ENCODE peak calls at places on chromosomes 5 and 9, in five cellular contexts. O is fibroblast of lung, A is testis, Y is mammary epithelial cell, P is breast epithelium. E is an unnamed sample.

GRCh38 chr5:163534476-163535172 is 29.2 kb downstream of the MAT2B start:
- DNase-seq in O (no peak), A (no peak), Y (no peak), P (no peak), E (peak; percentile 30)

GRCh38 chr5:140336388-140336787 is 10.0 kb downstream of the HBEGF start:
- DNase-seq in O (peak; percentile 82), A (peak; percentile 30), Y (no peak), P (no peak), E (no peak)

GRCh38 chr5:58944221-58944620 is 361.3 kb downstream of the RAB3C start:
- DNase-seq in O (peak; percentile 42), A (no peak), Y (no peak), P (no peak), E (no peak)

GRCh38 chr9:134867917-134868750 is 12.5 kb upstream of the FCN2 start:
- DNase-seq in O (no peak), A (peak; percentile 10), Y (no peak), P (no peak), E (peak; percentile 22)

GRCh38 chr9:78605029-78605930 is 308.4 kb downstream of the PSAT1 start:
- DNase-seq in O (peak; percentile 20), A (no peak), Y (no peak), P (no peak), E (no peak)

GRCh38 chr9:107158321-107158720 is 124.8 kb upstream of the RAD23B start:
- DNase-seq in O (peak; percentile 39), A (peak; percentile 48), Y (peak; percentile 16), P (no peak), E (peak; percentile 56)

GRCh38 chr5:61330341-61330878 is 1.6 kb upstream of the ZSWIM6 start:
- DNase-seq in O (peak; percentile 68), A (peak; percentile 69), Y (peak; percentile 67), P (no peak), E (peak; percentile 66)

GRCh38 chr5:159503236-159503635 is 172.9 kb upstream of the IL12B start:
- DNase-seq in O (no peak), A (no peak), Y (no peak), P (no peak), E (no peak)

GRCh38 chr5:74394924-74395880 is 245.3 kb downstream of the ENC1 start:
- DNase-seq in O (no peak), A (no peak), Y (peak; percentile 94), P (no peak), E (peak; percentile 55)

GRCh38 chr9:75104607-75105006 is 16.3 kb downstream of the OSTF1 start:
- DNase-seq in O (no peak), A (no peak), Y (no peak), P (no peak), E (no peak)

GRCh38 chr5:42949348-42950090 is 90.6 kb downstream of the ANXA2R start:
- DNase-seq in O (peak; percentile 90), A (no peak), Y (no peak), P (no peak), E (no peak)

GRCh38 chr9:31730398-31730797 is 654.0 kb upstream of the ACO1 start:
- DNase-seq in O (no peak), A (no peak), Y (no peak), P (no peak), E (no peak)

GRCh38 chr9:131306397-131306997 is 17.0 kb downstream of the PLPP7 start:
- DNase-seq in O (peak; percentile 15), A (no peak), Y (no peak), P (no peak), E (no peak)

GRCh38 chr5:82815871-82816270 is 261.3 kb downstream of the TMEM167A start:
- DNase-seq in O (peak; percentile 57), A (no peak), Y (no peak), P (no peak), E (no peak)

GRCh38 chr5:45038366-45038987 is 229.7 kb downstream of the MRPS30 start:
- DNase-seq in O (peak; percentile 25), A (no peak), Y (no peak), P (no peak), E (peak; percentile 11)

GRCh38 chr5:142717582-142718215 is 31.8 kb upstream of the FGF1 start:
- DNase-seq in O (peak; percentile 79), A (peak; percentile 56), Y (peak; percentile 58), P (no peak), E (peak; percentile 48)

GRCh38 chr5:84378961-84379360 is 5.7 kb downstream of the EDIL3 start:
- DNase-seq in O (peak; percentile 75), A (no peak), Y (no peak), P (no peak), E (no peak)

GRCh38 chr5:125914471-125914870 is 508.7 kb upstream of the GRAMD2B start:
- DNase-seq in O (peak; percentile 4), A (no peak), Y (no peak), P (no peak), E (no peak)

GRCh38 chr5:130333089-130333488 is 428.8 kb downstream of the CHSY3 start:
- DNase-seq in O (peak; percentile 26), A (no peak), Y (peak; percentile 79), P (no peak), E (no peak)

GRCh38 chr5:1526681-1527131 is 2.9 kb upstream of the LPCAT1 start:
- DNase-seq in O (no peak), A (peak; percentile 9), Y (no peak), P (no peak), E (peak; percentile 23)

GRCh38 chr5:99334936-99335335 is 406.1 kb upstream of the CHD1 start:
- DNase-seq in O (no peak), A (no peak), Y (no peak), P (no peak), E (no peak)

GRCh38 chr9:131228988-131229387 is 47.3 kb downstream of the FAM78A start:
- DNase-seq in O (peak; percentile 86), A (no peak), Y (no peak), P (no peak), E (no peak)

GRCh38 chr5:38426986-38427950 is 129.2 kb downstream of the LIFR start:
- DNase-seq in O (no peak), A (no peak), Y (peak; percentile 76), P (no peak), E (no peak)

GRCh38 chr5:137218471-137218870 is 280.7 kb downstream of the SPOCK1 start:
- DNase-seq in O (no peak), A (no peak), Y (peak; percentile 62), P (no peak), E (no peak)

GRCh38 chr5:15555176-15555575 is 55.2 kb downstream of the FBXL7 start:
- DNase-seq in O (no peak), A (no peak), Y (no peak), P (no peak), E (no peak)

GRCh38 chr5:118478852-118479251 is 509.5 kb downstream of the DTWD2 start:
- DNase-seq in O (no peak), A (no peak), Y (no peak), P (no peak), E (no peak)

GRCh38 chr9:110746211-110746930 is 77.8 kb downstream of the MUSK start:
- DNase-seq in O (peak; percentile 38), A (no peak), Y (no peak), P (no peak), E (no peak)

GRCh38 chr9:138052322-138052615 is 174.7 kb downstream of the CACNA1B start:
- DNase-seq in O (no peak), A (peak; percentile 6), Y (no peak), P (no peak), E (peak; percentile 16)

GRCh38 chr5:132506094-132506692 is 15.6 kb upstream of the IRF1 start:
- DNase-seq in O (peak; percentile 96), A (peak; percentile 59), Y (peak; percentile 52), P (no peak), E (peak; percentile 62)

GRCh38 chr9:86795861-86796497 is 151.3 kb downstream of the GAS1 start:
- DNase-seq in O (peak; percentile 93), A (peak; percentile 61), Y (no peak), P (peak; percentile 50), E (no peak)

GRCh38 chr5:135533346-135533745 is 2.4 kb downstream of the NEUROG1 start:
- DNase-seq in O (no peak), A (no peak), Y (no peak), P (no peak), E (no peak)

GRCh38 chr5:42555797-42556196 is 132.6 kb downstream of the GHR start:
- DNase-seq in O (no peak), A (no peak), Y (peak; percentile 23), P (no peak), E (no peak)

GRCh38 chr9:97470076-97470475 is 31.4 kb upstream of the TMOD1 start:
- DNase-seq in O (no peak), A (no peak), Y (no peak), P (no peak), E (peak; percentile 43)

DNA sequence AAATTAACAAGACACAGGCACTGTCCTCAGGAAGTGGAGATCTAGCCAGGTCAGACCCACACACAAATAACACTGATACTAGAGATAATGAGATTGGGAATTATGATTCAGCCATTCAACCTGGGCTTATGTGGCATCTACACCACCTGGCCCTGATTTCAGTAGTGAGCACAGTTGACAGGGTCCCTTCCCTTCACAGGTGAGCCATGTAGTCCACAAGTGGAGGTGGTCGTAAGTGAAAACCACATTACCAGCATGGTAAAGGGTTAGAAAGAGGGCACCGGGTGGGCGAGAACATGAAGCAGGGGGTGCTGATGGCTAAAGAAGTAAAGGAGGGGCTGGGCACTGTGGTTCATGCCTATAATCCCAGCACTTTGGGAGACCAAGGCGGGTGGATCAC is 48.3 kb upstream of the IL17B start:
- DNase-seq in O (no peak), A (no peak), Y (no peak), P (no peak), E (no peak)
- H3K36me3 ChIP-seq in O (peaks cover 49% of the 10 kb centered on the region), A (no peaks in the 10 kb centered on the region), Y (no peaks in the 10 kb centered on the region), P (no peaks in the 10 kb centered on the region), E (no peaks in the 10 kb centered on the region)

GRCh38 chr9:4666042-4666699 is at the start of gene SPATA6L:
- DNase-seq in O (peak; percentile 48), A (peak; percentile 80), Y (peak; percentile 48), P (peak; percentile 70), E (peak; percentile 64)
- H3K4me3 ChIP-seq in O (peak within 1 kb of the TSS; percentile 57), A (peak within 1 kb of the TSS; percentile 50), Y (peak within 1 kb of the TSS; percentile 53), P (peak within 1 kb of the TSS; percentile 72), E (peak within 1 kb of the TSS; percentile 50)

GRCh38 chr9:92647671-92648446 is 22.1 kb downstream of the IPPK start:
- DNase-seq in O (no peak), A (no peak), Y (no peak), P (no peak), E (no peak)

GRCh38 chr9:92642041-92642451 is 27.9 kb downstream of the IPPK start:
- DNase-seq in O (no peak), A (peak; percentile 9), Y (no peak), P (no peak), E (peak; percentile 25)

GRCh38 chr9:92642599-92642998 is 27.3 kb downstream of the IPPK start:
- DNase-seq in O (no peak), A (no peak), Y (no peak), P (no peak), E (peak; percentile 25)

GRCh38 chr9:92644278-92644677 is 25.7 kb downstream of the IPPK start:
- DNase-seq in O (no peak), A (no peak), Y (no peak), P (no peak), E (no peak)

GRCh38 chr9:92645041-92645440 is 24.9 kb downstream of the IPPK start:
- DNase-seq in O (no peak), A (no peak), Y (no peak), P (no peak), E (no peak)
- H3K36me3 ChIP-seq in O (peaks cover 26% of the 10 kb centered on the region), A (peaks cover 3% of the 10 kb centered on the region), Y (peaks cover 25% of the 10 kb centered on the region), P (peaks cover 10% of the 10 kb centered on the region), E (peaks cover 8% of the 10 kb centered on the region)

DNA sequence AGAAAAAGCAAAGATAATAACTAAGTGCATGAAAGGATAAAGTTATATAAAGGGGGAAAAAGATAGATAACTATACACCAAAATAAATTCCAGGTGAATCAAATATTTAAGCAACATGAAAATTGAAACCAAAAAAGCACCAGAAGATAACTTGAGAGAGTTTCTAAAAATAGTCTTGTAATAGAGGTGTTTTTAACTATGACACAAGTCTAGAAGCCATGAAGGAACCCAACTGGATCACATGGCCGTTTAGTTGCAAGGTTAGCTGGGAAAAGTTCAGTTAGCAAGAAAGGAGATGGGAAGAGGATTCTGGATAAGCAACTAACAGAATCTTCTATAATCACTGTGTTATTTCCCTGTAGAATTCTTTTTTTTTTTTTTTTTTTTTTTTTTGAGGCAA is 9.2 kb upstream of the RASA1 start:
- DNase-seq in O (no peak), A (no peak), Y (no peak), P (no peak), E (no peak)
- H3K4me3 ChIP-seq in O (no peak overlapping the region), A (no peak overlapping the region), Y (no peak overlapping the region), P (no peak overlapping the region), E (no peak overlapping the region)

E was measured in H7.